ENCODE peak calls at places on chromosomes 7 and 10, in nine cellular contexts. T is heart right ventricle, M is WTC11, O is MCF 10A, Y is heart left ventricle, B is left ventricle myocardium superior, N is posterior cingulate gyrus, A is G401, Q is KBM-7. P is an unnamed sample.

GRCh38 chr7:101536232-101536631 is 92.9 kb downstream of the MYL10 start:
- DNase-seq in N (no peak), Q (no peak), B (peak; percentile 62), O (no peak), Y (peak; percentile 67), A (no peak), T (peak; percentile 57), M (no peak), P (peak; percentile 57)

GRCh38 chr10:61822781-61823230 is 78.7 kb upstream of the ARID5B start:
- DNase-seq in T (no peak), B (no peak), A (no peak), M (no peak), Y (no peak), N (no peak), Q (no peak), O (no peak), P (no peak)

GRCh38 chr10:68506406-68506805 is 20.9 kb downstream of the SLC25A16 start:
- DNase-seq in B (no peak), M (no peak), N (no peak), T (no peak), Q (no peak), A (no peak), O (no peak), Y (no peak), P (no peak)

GRCh38 chr7:43914795-43915194 is 8.4 kb upstream of the URGCP start:
- DNase-seq in M (peak; percentile 15), O (no peak), Q (no peak), A (no peak), B (no peak), Y (no peak), T (no peak), N (no peak), P (no peak)

GRCh38 chr10:110358869-110359629 is 54.3 kb upstream of the SMNDC1 start:
- DNase-seq in Q (peak; percentile 23), O (peak; percentile 59), T (no peak), Y (no peak), M (peak; percentile 29), B (peak; percentile 67), N (no peak), A (peak; percentile 55), P (no peak)

GRCh38 chr7:28804990-28805389 is 153.1 kb downstream of the TRIL start:
- DNase-seq in N (no peak), Y (no peak), T (no peak), B (no peak), M (no peak), O (peak; percentile 84), Q (no peak), A (no peak), P (no peak)

GRCh38 chr10:88390041-88390440 is 193.1 kb downstream of the RNLS start:
- DNase-seq in Y (no peak), A (peak; percentile 75), Q (no peak), O (no peak), M (no peak), B (no peak), T (no peak), N (no peak), P (no peak)

GRCh38 chr10:75841266-75841665 is 409.8 kb downstream of the LRMDA start:
- DNase-seq in Y (no peak), A (peak; percentile 3), M (no peak), Q (no peak), B (no peak), O (no peak), T (no peak), N (no peak), P (no peak)

GRCh38 chr10:99619090-99619800 is 994 bp downstream of the SLC25A28 start:
- DNase-seq in T (no peak), Q (peak; percentile 41), Y (no peak), N (no peak), A (no peak), M (no peak), B (no peak), O (peak; percentile 23), P (no peak)

GRCh38 chr10:130041691-130042225 is 68.9 kb downstream of the C10orf143 start:
- DNase-seq in O (no peak), Q (no peak), A (no peak), T (no peak), M (no peak), Y (no peak), B (no peak), N (no peak), P (no peak)

GRCh38 chr7:101140339-101140699 is 13.4 kb downstream of the SERPINE1 start:
- DNase-seq in Q (no peak), N (no peak), B (no peak), T (no peak), M (no peak), A (no peak), Y (no peak), O (no peak), P (no peak)

GRCh38 chr10:12279281-12279680 is 70.1 kb upstream of the CAMK1D start:
- DNase-seq in T (no peak), Y (no peak), B (no peak), O (peak; percentile 62), M (no peak), N (no peak), A (no peak), Q (no peak), P (no peak)

GRCh38 chr10:119020627-119020946 is 8.9 kb upstream of the NANOS1 start:
- DNase-seq in B (no peak), O (peak; percentile 75), Q (no peak), T (no peak), A (no peak), N (no peak), Y (no peak), M (no peak), P (peak; percentile 90)

GRCh38 chr10:4243651-4244050 is 458.6 kb upstream of the KLF6 start:
- DNase-seq in Y (no peak), N (no peak), T (no peak), Q (no peak), A (no peak), M (no peak), B (no peak), O (peak; percentile 92), P (peak; percentile 47)

GRCh38 chr10:119343001-119343601 is 135.7 kb downstream of the GRK5 start:
- DNase-seq in T (no peak), Y (peak; percentile 33), N (no peak), A (peak; percentile 23), Q (no peak), B (no peak), O (no peak), M (no peak), P (no peak)

GRCh38 chr7:127938588-127938987 is 92.6 kb downstream of the LRRC4 start:
- DNase-seq in A (peak; percentile 38), O (peak; percentile 49), Y (no peak), Q (no peak), B (no peak), T (no peak), N (no peak), M (no peak), P (peak; percentile 43)

GRCh38 chr10:86258940-86259339 is 107.7 kb downstream of the GRID1 start:
- DNase-seq in M (no peak), T (no peak), Y (no peak), A (no peak), O (no peak), B (no peak), N (no peak), Q (no peak), P (no peak)

GRCh38 chr7:17659126-17659525 is 281.2 kb downstream of the SNX13 start:
- DNase-seq in Q (no peak), N (no peak), A (no peak), T (no peak), O (no peak), B (no peak), Y (no peak), M (no peak), P (no peak)

GRCh38 chr7:150357277-150357676 is 11.3 kb upstream of the REPIN1 start:
- DNase-seq in O (no peak), B (no peak), T (no peak), A (no peak), M (no peak), Y (no peak), Q (peak; percentile 90), N (no peak), P (no peak)

GRCh38 chr7:92925876-92926696 is 89.7 kb upstream of the CDK6 start:
- DNase-seq in A (no peak), Y (no peak), T (no peak), B (no peak), N (no peak), M (peak; percentile 65), Q (no peak), O (no peak), P (no peak)

GRCh38 chr10:132702601-132703304 is 83.2 kb downstream of the NKX6-2 start:
- DNase-seq in O (no peak), Q (no peak), M (no peak), T (no peak), Y (peak; percentile 48), B (peak; percentile 26), A (no peak), N (no peak), P (no peak)

GRCh38 chr7:42574693-42575084 is 337.2 kb downstream of the C7orf25 start:
- DNase-seq in A (no peak), M (no peak), O (peak; percentile 31), Q (no peak), B (no peak), Y (no peak), N (no peak), T (no peak), P (no peak)

GRCh38 chr10:91590904-91591791 is 41.7 kb downstream of the PPP1R3C start:
- DNase-seq in T (peak; percentile 36), Q (no peak), N (no peak), B (peak; percentile 70), O (peak; percentile 43), Y (no peak), A (no peak), M (no peak), P (peak; percentile 48)

GRCh38 chr7:55573526-55573925 is 1.2 kb upstream of the VOPP1 start:
- DNase-seq in Q (no peak), N (no peak), M (no peak), T (no peak), Y (no peak), O (no peak), A (no peak), B (no peak), P (no peak)

GRCh38 chr7:65962033-65962432 is 20.0 kb downstream of the GUSB start:
- DNase-seq in O (no peak), Y (no peak), N (no peak), A (no peak), B (no peak), Q (no peak), M (no peak), T (no peak), P (no peak)

GRCh38 chr7:81430150-81430549 is 339.7 kb downstream of the HGF start:
- DNase-seq in N (no peak), Y (no peak), T (no peak), B (no peak), Q (no peak), M (no peak), A (no peak), O (no peak), P (no peak)

GRCh38 chr10:29767958-29768357 is 133.2 kb upstream of the SVIL start:
- DNase-seq in B (no peak), A (no peak), O (no peak), M (no peak), N (no peak), T (no peak), Q (peak; percentile 87), Y (no peak), P (no peak)

GRCh38 chr10:90171014-90171722 is 469.8 kb downstream of the KIF20B start:
- DNase-seq in A (no peak), N (no peak), O (no peak), Q (no peak), Y (no peak), T (no peak), B (no peak), M (no peak), P (no peak)

GRCh38 chr7:123754295-123754871 is 5.6 kb upstream of the WASL start:
- DNase-seq in O (no peak), Y (no peak), B (no peak), N (no peak), M (no peak), T (no peak), Q (no peak), A (no peak), P (no peak)

GRCh38 chr7:106216517-106217088 is 68.2 kb downstream of the NAMPT start:
- DNase-seq in N (no peak), O (peak; percentile 98), Y (no peak), M (no peak), A (peak; percentile 36), Q (no peak), T (no peak), B (no peak), P (peak; percentile 72)

GRCh38 chr10:46291817-46292572 is 5.2 kb downstream of the ANTXRL start:
- DNase-seq in M (no peak), A (no peak), T (no peak), N (no peak), Q (no peak), B (no peak), O (peak; percentile 19), Y (no peak), P (peak; percentile 43)